ENCODE peak calls at places on chromosomes 13 and 19, in four cellular contexts. Z is stimulated activated CD8-positive, alpha-beta memory T cell treated with anti-CD3 and anti-CD28 coated beads, Interleukin-7, amount 100 ng/mL, for 1 hour; F is GM18507; R is hippocampal formation. L is an unnamed sample.

GRCh38 chr13:62626771-62627170 is 1211.1 kb upstream of the PCDH20 start:
- DNase-seq in F (no peak), R (no peak), Z (no peak), L (no peak)

GRCh38 chr19:15286688-15287355 is 45.5 kb downstream of the BRD4 start:
- DNase-seq in R (no peak), F (no peak), Z (no peak), L (no peak)

GRCh38 chr19:3125900-3126524 is 9.8 kb upstream of the GNA15 start:
- DNase-seq in Z (peak; percentile 63), R (no peak), F (no peak), L (peak; percentile 30)

GRCh38 chr13:47004022-47004421 is 107.2 kb upstream of the HTR2A start:
- DNase-seq in R (no peak), F (no peak), Z (no peak), L (no peak)

GRCh38 chr19:2191456-2191931 is 27.8 kb downstream of the DOT1L start:
- DNase-seq in Z (no peak), F (no peak), R (no peak), L (no peak)

GRCh38 chr19:33577947-33578346 is 43.8 kb upstream of the CHST8 start:
- DNase-seq in F (no peak), Z (no peak), R (no peak), L (no peak)

GRCh38 chr13:24684600-24684998 is 4.4 kb downstream of the ATP12A start:
- DNase-seq in Z (no peak), R (peak; percentile 11), F (no peak), L (no peak)

GRCh38 chr13:101916108-101916757 is 463.8 kb downstream of the ITGBL1 start:
- DNase-seq in Z (no peak), R (no peak), F (no peak), L (no peak)

GRCh38 chr13:111539252-111539651 is 218.8 kb downstream of the TEX29 start:
- DNase-seq in Z (no peak), R (no peak), F (no peak), L (no peak)

GRCh38 chr19:13095934-13096890 is 6.4 kb downstream of the LYL1 start:
- DNase-seq in Z (no peak), R (no peak), F (no peak), L (no peak)

GRCh38 chr19:5948697-5949564 is 29.0 kb downstream of the RANBP3 start:
- DNase-seq in Z (no peak), F (no peak), R (no peak), L (no peak)

L was measured in substantia nigra.